ENCODE peak calls at places on chromosomes 2 and 18, in five cellular contexts. Y is CD4-positive, alpha-beta memory T cell; E is amygdala; I is B cell; A is stimulated activated CD4-positive, alpha-beta T cell treated with anti-CD3 and anti-CD28 coated beads, Interleukin-1b, Interleukin-23, amount 100 ng/mL, for 1 hour. H is an unnamed sample.

GRCh38 chr2:172698041-172698863 is 37.4 kb upstream of the RAPGEF4 start:
- DNase-seq in A (no peak), E (no peak), Y (no peak), I (no peak), H (no peak)

GRCh38 chr2:7992612-7993596 is 689.0 kb upstream of the ID2 start:
- DNase-seq in E (no peak), A (no peak), Y (no peak), I (no peak), H (no peak)

GRCh38 chr2:113276216-113276905 is 2.4 kb downstream of the PAX8 start:
- DNase-seq in Y (no peak), A (no peak), I (peak), E (no peak), H (no peak)

GRCh38 chr2:46068604-46069003 is 228.6 kb upstream of the EPAS1 start:
- DNase-seq in Y (no peak), I (no peak), E (no peak), A (no peak), H (no peak)

GRCh38 chr2:86429335-86429734 is 11.8 kb upstream of the KDM3A start:
- DNase-seq in I (no peak), Y (no peak), E (no peak), A (no peak), H (no peak)

GRCh38 chr2:113137827-113138226 is 10.4 kb downstream of the IL1RN start:
- DNase-seq in Y (no peak), E (no peak), A (no peak), I (no peak), H (no peak)

GRCh38 chr18:67509711-67510110 is 6.8 kb downstream of the DSEL start:
- DNase-seq in Y (no peak), A (no peak), I (no peak), E (no peak), H (no peak)

GRCh38 chr2:16257001-16257724 is 316.8 kb downstream of the MYCN start:
- DNase-seq in I (no peak), A (no peak), Y (no peak), E (no peak), H (no peak)

GRCh38 chr2:112666764-112667122 is 21.0 kb downstream of the SLC20A1 start:
- DNase-seq in A (no peak), Y (no peak), I (no peak), E (no peak), H (no peak)

GRCh38 chr2:60318544-60318943 is 234.9 kb downstream of the BCL11A start:
- DNase-seq in I (no peak), E (no peak), A (no peak), Y (no peak), H (no peak)

GRCh38 chr2:64454316-64455030 is 511 bp downstream of the LGALSL start:
- DNase-seq in A (no peak), E (no peak), Y (peak), I (peak), H (peak)

H was measured in central memory CD4-positive, alpha-beta T cell.